ENCODE peak calls at places on chromosomes 13 and 19, in nine cellular contexts. Y is heart left ventricle, L is SK-N-SH, B is pancreas, R is GM12865, Z is bronchial epithelial cell, X is A549, A is astrocyte of the cerebellum, F is uterus. E is an unnamed sample.

GRCh38 chr19:55585658-55586339 is 5.2 kb upstream of the ZNF579 start:
- DNase-seq in Y (peak; percentile 91), F (peak; percentile 82), A (peak; percentile 24), L (peak; percentile 93), R (no peak), Z (no peak), X (peak; percentile 61), B (peak; percentile 81), E (no peak)

GRCh38 chr13:40484981-40485380 is 181.5 kb downstream of the FOXO1 start:
- DNase-seq in Z (no peak), X (no peak), Y (no peak), F (no peak), B (no peak), A (no peak), R (no peak), L (no peak), E (no peak)

GRCh38 chr13:65592757-65593156 is 1637.4 kb downstream of the PCDH9 start:
- DNase-seq in Z (no peak), R (no peak), A (no peak), F (no peak), B (no peak), X (no peak), Y (no peak), L (no peak), E (no peak)

GRCh38 chr19:38034153-38034835 is 127.3 kb downstream of the SIPA1L3 start:
- DNase-seq in A (peak; percentile 49), Y (no peak), F (no peak), Z (no peak), R (peak; percentile 40), L (no peak), B (no peak), X (no peak), E (no peak)

GRCh38 chr13:99357149-99357596 is 50.0 kb upstream of the GPR183 start:
- DNase-seq in A (peak; percentile 24), R (peak; percentile 75), B (no peak), Y (no peak), X (no peak), L (no peak), Z (peak; percentile 73), F (no peak), E (no peak)

GRCh38 chr13:98565726-98566577 is 11.0 kb downstream of the STK24 start:
- DNase-seq in B (peak; percentile 66), X (no peak), L (peak; percentile 38), F (no peak), Y (peak; percentile 57), R (peak; percentile 37), Z (no peak), A (no peak), E (no peak)

GRCh38 chr13:100673376-100673830 is 1.2 kb downstream of the TMTC4 start:
- DNase-seq in X (no peak), Z (no peak), F (no peak), L (peak; percentile 62), A (no peak), B (no peak), R (no peak), Y (no peak), E (no peak)

GRCh38 chr13:76293751-76294150 is 592.5 kb downstream of the KCTD12 start:
- DNase-seq in A (no peak), X (peak; percentile 1), Z (peak; percentile 43), F (no peak), R (no peak), B (no peak), L (no peak), Y (no peak), E (no peak)

GRCh38 chr13:107574517-107575215 is 640.7 kb downstream of the LIG4 start:
- DNase-seq in A (no peak), X (no peak), B (no peak), L (no peak), Z (no peak), R (no peak), F (no peak), Y (no peak), E (no peak)

GRCh38 chr19:18719541-18719940 is 36.1 kb downstream of the CRTC1 start:
- DNase-seq in B (no peak), F (no peak), Y (no peak), X (no peak), A (no peak), Z (no peak), R (no peak), L (peak; percentile 80), E (no peak)

GRCh38 chr13:20461481-20461859 is 64.2 kb downstream of the CRYL1 start:
- DNase-seq in X (no peak), R (no peak), Z (peak; percentile 58), L (no peak), A (peak; percentile 27), Y (no peak), F (no peak), B (no peak), E (no peak)

GRCh38 chr19:35545855-35546381 is 492 bp downstream of the TMEM147 start:
- DNase-seq in Y (peak; percentile 42), R (peak; percentile 84), A (no peak), B (no peak), Z (no peak), L (peak; percentile 79), X (peak; percentile 58), F (no peak), E (no peak)

GRCh38 chr13:50286376-50286775 is 271.1 kb downstream of the KCNRG start:
- DNase-seq in R (no peak), A (no peak), Y (no peak), F (no peak), B (no peak), L (no peak), X (no peak), Z (no peak), E (no peak)

GRCh38 chr19:33208904-33209843 is 15.0 kb downstream of the LRP3 start:
- DNase-seq in R (no peak), L (peak; percentile 40), Y (peak; percentile 43), Z (no peak), A (no peak), B (no peak), F (no peak), X (no peak), E (no peak)

GRCh38 chr13:43077906-43078305 is 54.5 kb downstream of the DNAJC15 start:
- DNase-seq in X (no peak), L (no peak), B (no peak), Z (no peak), R (no peak), F (no peak), A (no peak), Y (no peak), E (no peak)

GRCh38 chr13:35764359-35765015 is 288.0 kb upstream of the MAB21L1 start:
- DNase-seq in Z (no peak), A (peak; percentile 38), X (no peak), B (no peak), R (no peak), L (no peak), F (no peak), Y (no peak), E (no peak)
- H3K4me3 ChIP-seq in Z (no peak overlapping the region), A (no peak overlapping the region), X (no peak overlapping the region), B (no peak overlapping the region), R (no peak overlapping the region), L (no peak overlapping the region), F (no peak overlapping the region), Y (no peak overlapping the region), E (no peak overlapping the region)

GRCh38 chr19:44304659-44305193 is at the start of gene ZNF235:
- DNase-seq in X (peak; percentile 96), L (peak; percentile 87), A (peak; percentile 98), F (peak; percentile 91), R (peak; percentile 91), Y (peak; percentile 93), Z (peak; percentile 97), B (peak; percentile 83), E (peak; percentile 95)

GRCh38 chr19:44305457-44305856 is 632 bp upstream of the ZNF235 start:
- DNase-seq in F (no peak), B (no peak), X (no peak), Z (no peak), Y (no peak), L (no peak), R (no peak), A (no peak), E (no peak)

GRCh38 chr19:44303976-44304568 is 753 bp downstream of the ZNF235 start:
- DNase-seq in F (no peak), A (peak; percentile 15), L (peak; percentile 62), B (no peak), R (peak; percentile 3), Z (peak; percentile 18), Y (no peak), X (peak; percentile 25), E (no peak)

GRCh38 chr19:44306283-44306682 is 1.5 kb upstream of the ZNF235 start:
- DNase-seq in X (no peak), Z (no peak), F (no peak), B (no peak), L (no peak), R (no peak), Y (no peak), A (no peak), E (no peak)

GRCh38 chr19:44303305-44303704 is 1.5 kb downstream of the ZNF235 start:
- DNase-seq in R (no peak), Y (no peak), B (no peak), X (no peak), F (no peak), L (peak; percentile 27), A (no peak), Z (no peak), E (no peak)
- H3K4me3 ChIP-seq in R (no peak overlapping the region), Y (no peak overlapping the region), B (no peak overlapping the region), X (no peak overlapping the region), F (no peak overlapping the region), L (peak overlapping the region; percentile 94), A (peak overlapping the region; percentile 54), Z (no peak overlapping the region), E (no peak overlapping the region)

DNA sequence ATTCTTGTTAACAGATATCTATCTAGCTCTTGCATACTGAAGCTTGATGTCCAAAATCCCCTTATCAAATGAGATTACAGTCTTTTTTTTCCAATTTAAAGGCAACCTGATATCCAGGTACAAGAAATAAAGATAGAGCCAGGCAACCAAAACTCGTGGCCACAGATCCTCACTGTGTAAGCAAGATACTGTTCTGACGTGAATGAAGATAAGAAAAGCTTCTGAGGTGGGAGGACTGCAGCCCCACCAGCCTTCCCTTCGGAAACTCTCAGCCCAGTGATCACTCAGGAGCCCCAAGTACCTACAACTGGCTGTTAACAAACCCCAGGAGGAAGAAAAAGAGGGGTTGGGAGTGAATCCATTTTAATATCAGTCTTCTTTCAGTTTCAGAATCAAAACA is 191.6 kb downstream of the EFNB2 start:
- DNase-seq in L (no peak), Z (no peak), F (no peak), Y (no peak), A (no peak), R (no peak), X (no peak), B (no peak), E (no peak)
- H3K4me3 ChIP-seq in L (no peak overlapping the region), Z (no peak overlapping the region), F (no peak overlapping the region), Y (no peak overlapping the region), A (no peak overlapping the region), R (no peak overlapping the region), X (no peak overlapping the region), B (no peak overlapping the region), E (no peak overlapping the region)

DNA sequence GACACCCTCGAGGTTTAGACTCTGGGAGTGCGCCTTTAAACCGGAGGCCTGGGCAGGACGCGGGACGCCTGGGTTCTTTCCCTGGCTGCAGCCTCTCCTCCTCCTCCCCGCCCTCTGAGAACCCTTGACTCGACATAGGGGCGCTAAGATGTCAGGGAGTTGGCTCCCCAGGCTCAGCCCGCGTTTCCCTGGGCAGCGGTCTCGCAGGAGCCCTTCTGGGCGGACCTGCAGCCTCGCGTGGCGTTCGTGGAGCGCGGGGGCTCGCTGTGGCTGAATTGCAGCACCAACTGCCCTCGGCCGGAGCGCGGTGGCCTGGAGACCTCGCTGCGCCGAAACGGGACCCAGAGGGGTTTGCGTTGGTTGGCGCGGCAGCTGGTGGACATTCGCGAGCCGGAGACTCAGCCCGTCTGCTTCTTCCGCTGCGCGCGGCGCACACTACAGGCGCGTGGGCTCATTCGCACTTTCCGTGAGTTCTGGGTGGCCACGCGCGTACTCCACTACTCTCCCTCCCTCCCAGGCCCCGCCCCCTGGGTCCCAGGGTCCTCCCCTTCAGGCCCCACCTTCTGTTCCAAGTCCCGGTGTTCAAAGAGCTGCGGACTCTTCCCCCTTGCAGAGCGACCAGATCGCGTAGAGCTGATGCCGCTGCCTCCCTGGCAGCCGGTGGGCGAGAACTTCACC is 1.3 kb downstream of the ICAM5 start:
- DNase-seq in A (no peak), B (peak; percentile 71), R (peak; percentile 69), L (peak; percentile 70), F (peak; percentile 36), X (peak; percentile 58), Z (peak; percentile 36), Y (peak; percentile 75), E (no peak)
- H3K4me3 ChIP-seq in A (peak overlapping the region; percentile 29), B (no peak overlapping the region), R (peak overlapping the region; percentile 75), L (peak overlapping the region; percentile 45), F (peak overlapping the region; percentile 8), X (peak overlapping the region; percentile 52), Z (peak overlapping the region; percentile 67), Y (peak overlapping the region; percentile 50), E (peak overlapping the region; percentile 73)